ENCODE peak calls at places on chromosome 10, in six cellular contexts. T is GM12878, D is endothelial cell of umbilical vein, N is K562, V is A549, Q is HepG2. U is an unnamed sample.

GRCh38 chr10:102408081-102408727 is 10.4 kb downstream of the PSD start:
- DNase-seq in T (no peak), D (no peak), N (no peak), V (no peak), Q (no peak), U (no peak)

GRCh38 chr10:48235501-48235900 is 39.0 kb downstream of the FRMPD2 start:
- DNase-seq in T (no peak), D (no peak), N (no peak), V (no peak), Q (no peak), U (no peak)

GRCh38 chr10:129319934-129320333 is 147.1 kb upstream of the MGMT start:
- DNase-seq in T (no peak), D (peak; percentile 25), N (no peak), V (no peak), Q (no peak), U (no peak)

GRCh38 chr10:28254290-28254985 is 48.4 kb downstream of the MPP7 start:
- DNase-seq in T (no peak), D (peak; percentile 23), N (no peak), V (no peak), Q (no peak), U (no peak)

GRCh38 chr10:59991117-59991516 is 84.8 kb upstream of the CCDC6 start:
- DNase-seq in T (no peak), D (no peak), N (no peak), V (no peak), Q (no peak), U (no peak)

GRCh38 chr10:131996508-131997365 is 15.0 kb upstream of the BNIP3 start:
- DNase-seq in T (no peak), D (no peak), N (no peak), V (no peak), Q (no peak), U (no peak)

GRCh38 chr10:104576611-104577010 is 64.5 kb upstream of the SORCS3 start:
- DNase-seq in T (no peak), D (no peak), N (no peak), V (no peak), Q (no peak), U (no peak)

GRCh38 chr10:99809931-99810615 is 27.6 kb downstream of the ABCC2 start:
- DNase-seq in T (no peak), D (no peak), N (no peak), V (no peak), Q (no peak), U (no peak)

GRCh38 chr10:102027261-102027660 is 28.7 kb downstream of the ARMH3 start:
- DNase-seq in T (no peak), D (no peak), N (no peak), V (no peak), Q (no peak), U (no peak)

GRCh38 chr10:1142596-1142995 is 86.4 kb downstream of the WDR37 start:
- DNase-seq in T (no peak), D (no peak), N (no peak), V (no peak), Q (no peak), U (no peak)

GRCh38 chr10:11286261-11286989 is 268.8 kb downstream of the CELF2 start:
- DNase-seq in T (peak; percentile 64), D (no peak), N (no peak), V (no peak), Q (no peak), U (no peak)

GRCh38 chr10:33781666-33782395 is 447.4 kb upstream of the NRP1 start:
- DNase-seq in T (no peak), D (no peak), N (no peak), V (no peak), Q (no peak), U (no peak)

GRCh38 chr10:104333037-104333727 is 5.1 kb downstream of the ITPRIP start:
- DNase-seq in T (no peak), D (no peak), N (peak; percentile 49), V (no peak), Q (no peak), U (no peak)

GRCh38 chr10:92024700-92025099 is 101.1 kb downstream of the BTAF1 start:
- DNase-seq in T (no peak), D (no peak), N (no peak), V (no peak), Q (no peak), U (no peak)

GRCh38 chr10:115949282-115949844 is 323.6 kb downstream of the GFRA1 start:
- DNase-seq in T (no peak), D (no peak), N (no peak), V (no peak), Q (no peak), U (no peak)

GRCh38 chr10:90947025-90947960 is 26.4 kb upstream of the ANKRD1 start:
- DNase-seq in T (peak; percentile 40), D (peak; percentile 52), N (no peak), V (no peak), Q (no peak), U (peak; percentile 12)

GRCh38 chr10:132912685-132913558 is 29.4 kb downstream of the CFAP46 start:
- DNase-seq in T (no peak), D (no peak), N (no peak), V (no peak), Q (no peak), U (no peak)

GRCh38 chr10:89167915-89168314 is 39.2 kb downstream of the CH25H start:
- DNase-seq in T (no peak), D (no peak), N (no peak), V (peak; percentile 6), Q (no peak), U (no peak)

GRCh38 chr10:89469517-89469916 is 55.1 kb downstream of the IFIT5 start:
- DNase-seq in T (no peak), D (peak; percentile 51), N (no peak), V (no peak), Q (no peak), U (no peak)

GRCh38 chr10:15796098-15796759 is 64.1 kb downstream of the MINDY3 start:
- DNase-seq in T (no peak), D (no peak), N (no peak), V (no peak), Q (no peak), U (no peak)

DNA sequence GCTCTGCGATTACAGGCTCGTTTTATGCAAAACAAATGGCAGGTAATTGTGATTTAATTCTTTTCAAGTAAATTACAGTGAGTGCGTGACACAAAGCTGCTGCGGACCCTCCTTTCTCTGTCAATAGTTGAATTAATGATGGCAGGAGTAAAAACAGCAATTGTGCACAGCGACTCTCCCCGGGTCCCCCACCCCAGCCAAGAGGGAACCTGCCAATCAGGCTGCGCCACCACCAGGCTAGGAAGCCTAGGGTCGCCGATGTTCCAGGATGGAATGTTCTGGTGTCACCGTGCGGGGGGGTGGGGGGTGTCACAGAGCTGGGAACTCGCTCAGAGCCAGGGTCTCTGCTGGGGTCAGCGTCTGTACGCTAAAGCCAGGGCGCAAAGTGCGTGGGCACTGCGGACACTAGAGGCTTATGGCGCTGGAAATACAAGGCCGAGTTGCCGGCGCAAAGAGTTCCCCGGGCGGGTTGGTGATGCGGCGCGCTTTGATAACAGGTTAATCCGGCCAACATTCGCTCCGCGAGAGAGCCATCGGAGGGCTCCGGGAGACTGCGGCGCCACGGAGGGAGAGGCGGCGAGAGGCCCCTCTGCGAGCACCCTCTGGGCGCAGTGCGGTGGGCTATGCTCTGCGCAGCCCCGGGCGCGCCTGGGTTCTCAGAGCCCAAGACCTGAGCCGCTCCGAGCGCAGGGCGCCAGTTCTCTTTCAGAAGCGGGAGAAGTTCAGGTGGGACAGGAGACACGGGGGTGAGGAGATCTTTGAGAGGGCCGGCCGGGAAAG is 192.3 kb downstream of the EMX2 start:
- DNase-seq in T (no peak), D (no peak), N (no peak), V (no peak), Q (no peak), U (no peak)
- TF ChIP-seq MYC in T (no peak), D (no peak), N (no peak), V (no peak), Q (no peak), U (no peak)

GRCh38 chr10:42865716-42866114 is 83.1 kb downstream of the BMS1 start:
- DNase-seq in T (no peak), D (no peak), N (no peak), V (no peak), Q (no peak), U (no peak)

GRCh38 chr10:42867571-42867970 is 85.0 kb downstream of the BMS1 start:
- DNase-seq in T (no peak), D (no peak), N (no peak), V (no peak), Q (no peak), U (no peak)

GRCh38 chr10:42864575-42864974 is 82.0 kb downstream of the BMS1 start:
- DNase-seq in T (no peak), D (no peak), N (no peak), V (peak; percentile 54), Q (peak; percentile 16), U (peak; percentile 70)

GRCh38 chr10:42868530-42868929 is 85.9 kb downstream of the BMS1 start:
- DNase-seq in T (no peak), D (no peak), N (no peak), V (no peak), Q (no peak), U (no peak)

DNA sequence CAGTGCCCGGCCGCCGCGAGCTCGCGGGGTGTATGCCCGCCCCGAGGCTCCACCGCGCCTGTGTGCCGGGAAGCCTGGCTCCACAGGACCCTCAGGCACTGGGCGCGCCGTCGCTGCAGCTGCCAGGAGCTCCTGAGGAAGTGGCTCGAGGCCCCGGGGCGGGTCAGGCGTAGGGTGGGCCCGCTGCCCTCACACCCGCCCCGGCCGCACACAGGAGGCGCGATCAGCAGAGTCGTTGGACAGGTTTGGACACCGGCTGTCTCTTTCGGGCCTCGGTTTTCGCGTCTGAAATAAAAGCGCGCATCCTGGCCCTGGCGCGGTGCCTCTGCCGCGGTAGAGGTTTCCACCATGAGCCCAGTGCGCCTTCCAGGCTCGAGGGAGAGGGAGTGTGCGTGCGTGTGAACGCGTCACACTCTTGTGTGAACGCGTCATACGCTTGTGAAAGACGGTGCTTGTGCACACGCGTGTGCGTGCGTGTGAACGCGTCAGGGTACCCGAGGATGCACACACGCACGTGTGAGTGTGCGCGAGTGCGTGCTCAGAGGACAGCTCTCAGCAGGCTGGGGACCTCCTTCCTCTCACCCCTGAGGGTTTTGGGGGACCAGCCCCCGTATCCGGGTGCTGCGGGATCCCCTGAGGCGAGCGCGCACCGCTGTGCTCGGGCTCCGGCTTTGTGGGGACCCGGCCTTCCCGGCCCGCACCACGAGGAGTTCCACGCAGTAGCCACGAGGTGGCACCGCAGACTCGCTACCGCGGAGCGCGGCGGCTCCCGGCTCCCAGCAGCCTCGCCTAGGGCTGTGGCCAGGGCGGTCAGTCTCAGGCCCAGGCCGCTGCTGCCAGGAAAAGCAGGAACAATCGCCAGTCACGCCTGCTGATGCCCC is 83.8 kb downstream of the BMS1 start:
- DNase-seq in T (no peak), D (peak; percentile 65), N (peak; percentile 84), V (peak; percentile 67), Q (peak; percentile 30), U (peak; percentile 75)
- H3K4me3 ChIP-seq in T (no peak overlapping the region), D (no peak overlapping the region), N (no peak overlapping the region), V (peak overlapping the region; percentile 36), Q (peak overlapping the region; percentile 16), U (no peak overlapping the region)

GRCh38 chr10:83166344-83166743 is 973.0 kb upstream of the GHITM start:
- DNase-seq in T (no peak), D (no peak), N (no peak), V (peak; percentile 4), Q (no peak), U (peak; percentile 11)
- TF ChIP-seq MYC in T (no peak), D (no peak), N (no peak), V (no peak), Q (no peak), U (no peak)

DNA sequence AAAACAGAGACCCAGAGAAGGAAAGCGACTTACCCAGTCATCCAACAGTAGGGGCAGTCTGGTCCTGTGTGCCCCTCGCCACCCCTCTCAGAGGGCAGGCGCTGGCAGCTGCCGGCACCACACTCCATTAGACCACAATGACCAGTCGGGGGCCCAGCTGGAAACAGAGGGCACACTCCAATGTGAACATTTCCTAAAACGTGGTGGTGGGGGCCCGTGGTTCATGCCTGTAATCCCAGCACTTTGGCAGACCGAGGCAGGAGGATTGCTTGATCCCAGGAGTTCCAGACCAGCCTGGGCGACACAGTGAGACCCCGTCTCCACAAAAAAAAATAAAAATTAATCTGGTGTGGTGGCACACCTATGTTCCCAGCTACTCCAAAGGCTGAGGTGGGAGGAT is 912 bp upstream of the OAT start:
- DNase-seq in T (no peak), D (no peak), N (no peak), V (no peak), Q (no peak), U (no peak)
- H3K4me3 ChIP-seq in T (no peak overlapping the region), D (no peak overlapping the region), N (peak overlapping the region; percentile 69), V (peak overlapping the region; percentile 85), Q (peak overlapping the region; percentile 81), U (no peak overlapping the region)